ENCODE peak calls at places on chromosomes 2 and 18, in ten cellular contexts. Y, S, K, I, C, V, N, R, Q and Z are unnamed samples.

GRCh38 chr2:129912871-129913694 is 66.4 kb upstream of the RAB6C start:
- DNase-seq in Y (no peak), S (no peak), K (no peak), I (no peak), C (no peak), V (no peak), N (no peak), R (peak; percentile 8), Q (no peak), Z (no peak)

GRCh38 chr2:141519906-141520305 is 610.9 kb downstream of the LRP1B start:
- DNase-seq in Y (no peak), S (no peak), K (no peak), I (no peak), C (no peak), V (no peak), N (no peak), R (no peak), Q (no peak), Z (no peak)

GRCh38 chr2:197915548-197916265 is 111.3 kb downstream of the PLCL1 start:
- DNase-seq in Y (no peak), S (no peak), K (no peak), I (no peak), C (no peak), V (no peak), N (peak; percentile 95), R (no peak), Q (no peak), Z (no peak)

GRCh38 chr2:72851333-72851732 is 25.5 kb upstream of the EXOC6B start:
- DNase-seq in Y (no peak), S (no peak), K (no peak), I (no peak), C (no peak), V (no peak), N (no peak), R (no peak), Q (no peak), Z (no peak)

GRCh38 chr2:88880441-88880953 is 189.0 kb downstream of the RPIA start:
- DNase-seq in Y (peak; percentile 48), S (peak; percentile 45), K (peak; percentile 57), I (no peak), C (no peak), V (no peak), N (peak; percentile 69), R (peak; percentile 50), Q (peak; percentile 46), Z (no peak)

GRCh38 chr2:186440506-186440905 is 45.6 kb upstream of the ZC3H15 start:
- DNase-seq in Y (no peak), S (no peak), K (no peak), I (no peak), C (no peak), V (no peak), N (peak; percentile 3), R (no peak), Q (no peak), Z (no peak)

GRCh38 chr18:3827236-3827635 is 377.3 kb downstream of the TGIF1 start:
- DNase-seq in Y (no peak), S (no peak), K (no peak), I (no peak), C (no peak), V (no peak), N (peak; percentile 8), R (no peak), Q (no peak), Z (no peak)

GRCh38 chr2:101114815-101115214 is 36.4 kb downstream of the TBC1D8 start:
- DNase-seq in Y (peak; percentile 40), S (no peak), K (no peak), I (no peak), C (no peak), V (peak; percentile 65), N (no peak), R (no peak), Q (no peak), Z (no peak)

GRCh38 chr2:144466637-144467036 is 53.3 kb downstream of the ZEB2 start:
- DNase-seq in Y (no peak), S (no peak), K (no peak), I (no peak), C (no peak), V (no peak), N (no peak), R (no peak), Q (no peak), Z (no peak)

GRCh38 chr2:113157108-113157896 is 16.5 kb upstream of the PSD4 start:
- DNase-seq in Y (peak; percentile 82), S (no peak), K (peak; percentile 71), I (peak; percentile 86), C (no peak), V (peak; percentile 81), N (peak; percentile 16), R (peak; percentile 58), Q (no peak), Z (peak; percentile 82)

GRCh38 chr2:215750763-215751162 is 262.6 kb downstream of the MREG start:
- DNase-seq in Y (no peak), S (no peak), K (no peak), I (no peak), C (no peak), V (no peak), N (no peak), R (no peak), Q (no peak), Z (no peak)
- TF ChIP-seq CTCF in Y (no peak), S (no peak), K (no peak), I (no peak), C (no peak), V (no peak), N (no peak), R (no peak), Q (no peak), Z (no peak)

GRCh38 chr18:53755914-53756606 is 468.4 kb downstream of the MBD2 start:
- DNase-seq in Y (no peak), S (no peak), K (no peak), I (no peak), C (no peak), V (peak; percentile 81), N (no peak), R (no peak), Q (no peak), Z (no peak)

GRCh38 chr18:53754154-53754553 is 470.3 kb downstream of the MBD2 start:
- DNase-seq in Y (no peak), S (no peak), K (no peak), I (no peak), C (no peak), V (no peak), N (no peak), R (no peak), Q (no peak), Z (no peak)

GRCh38 chr18:53757346-53757745 is 467.1 kb downstream of the MBD2 start:
- DNase-seq in Y (no peak), S (no peak), K (no peak), I (no peak), C (no peak), V (no peak), N (no peak), R (no peak), Q (no peak), Z (no peak)

GRCh38 chr18:53753616-53754015 is 470.9 kb downstream of the MBD2 start:
- DNase-seq in Y (no peak), S (no peak), K (no peak), I (no peak), C (no peak), V (no peak), N (no peak), R (no peak), Q (no peak), Z (no peak)

DNA sequence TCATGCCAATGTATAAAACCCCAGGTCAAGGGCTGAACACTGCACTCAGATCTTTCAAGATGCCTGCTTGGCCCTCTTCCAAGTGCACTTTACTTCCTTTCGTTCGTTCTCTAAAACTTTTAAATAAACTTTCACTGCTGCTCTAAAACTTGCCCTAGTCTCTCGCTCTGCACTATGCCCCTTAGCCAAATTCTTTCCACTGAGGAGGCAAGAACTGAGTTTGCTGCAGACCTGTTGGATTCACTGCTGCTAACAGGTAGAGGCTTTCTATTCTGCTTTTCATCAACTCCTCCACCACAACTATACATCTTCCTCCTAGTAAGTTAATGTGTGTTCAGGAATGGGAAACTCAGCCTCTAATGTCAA is 467.9 kb downstream of the MBD2 start:
- DNase-seq in Y (no peak), S (no peak), K (no peak), I (no peak), C (no peak), V (no peak), N (no peak), R (no peak), Q (no peak), Z (no peak)
- H3K27ac ChIP-seq in Y (no peak overlapping the region), S (no peak overlapping the region), K (no peak overlapping the region), I (no peak overlapping the region), C (no peak overlapping the region), V (peak overlapping the region; percentile 75), N (no peak overlapping the region), R (no peak overlapping the region), Q (no peak overlapping the region), Z (no peak overlapping the region)

GRCh38 chr2:112121682-112122254 is 16.4 kb upstream of the FBLN7 start:
- DNase-seq in Y (peak; percentile 27), S (no peak), K (peak; percentile 19), I (no peak), C (no peak), V (no peak), N (peak; percentile 74), R (peak; percentile 50), Q (no peak), Z (no peak)

DNA sequence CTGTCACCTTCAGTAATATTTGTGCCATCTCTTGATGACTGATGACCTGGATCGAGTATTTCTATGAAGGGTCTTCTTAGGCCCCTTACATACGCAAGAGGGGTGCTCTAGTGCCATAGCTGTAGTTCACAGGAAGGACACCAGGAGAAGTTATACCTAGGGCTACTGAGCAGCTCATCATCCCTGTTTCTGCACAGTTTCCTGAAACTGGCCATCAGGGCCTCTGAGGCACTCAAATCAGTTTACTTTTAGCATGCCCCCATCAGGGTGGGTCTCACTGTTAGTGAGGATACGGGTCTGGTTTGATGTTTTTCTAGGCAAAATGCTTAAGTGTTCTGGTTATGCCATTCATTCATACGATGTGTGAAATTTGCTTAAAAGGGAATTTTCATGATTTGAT is 20.0 kb upstream of the FBLN7 start:
- DNase-seq in Y (no peak), S (no peak), K (no peak), I (no peak), C (no peak), V (no peak), N (no peak), R (no peak), Q (no peak), Z (no peak)
- TF ChIP-seq CTCF in Y (no peak), S (no peak), K (no peak), I (no peak), C (no peak), V (no peak), N (no peak), R (no peak), Q (peak; percentile 17), Z (no peak)

GRCh38 chr2:207180741-207181140 is 15.0 kb upstream of the KLF7 start:
- DNase-seq in Y (no peak), S (no peak), K (no peak), I (no peak), C (no peak), V (no peak), N (no peak), R (no peak), Q (no peak), Z (no peak)
- H3K27ac ChIP-seq in Y (no peak overlapping the region), S (no peak overlapping the region), K (no peak overlapping the region), I (no peak overlapping the region), C (no peak overlapping the region), V (no peak overlapping the region), N (no peak overlapping the region), R (no peak overlapping the region), Q (no peak overlapping the region), Z (no peak overlapping the region)

DNA sequence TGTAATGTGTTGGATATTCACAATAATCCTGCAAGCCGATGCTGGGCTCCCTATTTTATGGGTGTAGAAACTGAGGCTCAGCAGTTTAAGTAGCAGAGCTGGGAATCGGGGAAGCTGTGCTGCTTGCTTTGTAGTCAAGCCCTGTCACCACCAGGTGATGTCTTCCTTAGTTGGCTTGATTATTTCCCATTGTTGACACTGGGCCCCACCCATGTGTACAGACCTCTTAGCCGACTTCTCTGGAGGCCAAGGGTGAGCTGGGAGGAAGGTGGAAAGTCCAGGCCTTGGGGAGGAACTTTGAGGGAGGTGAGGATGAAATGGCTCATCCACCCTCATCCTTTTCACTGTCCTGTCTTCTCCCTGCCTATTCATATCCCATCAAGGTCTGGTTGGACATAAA is 60.0 kb downstream of the CAPN13 start:
- DNase-seq in Y (no peak), S (no peak), K (no peak), I (peak; percentile 8), C (no peak), V (no peak), N (no peak), R (no peak), Q (no peak), Z (no peak)
- TF ChIP-seq CTCF in Y (no peak), S (no peak), K (no peak), I (no peak), C (no peak), V (no peak), N (no peak), R (no peak), Q (no peak), Z (no peak)